ENCODE peak calls at places on chromosome 19, in nine cellular contexts. D is right cardiac atrium; Z is endothelial cell; T is NCI-H1105; A is HS-5; K is stimulated activated CD4-positive, alpha-beta T cell treated with anti-CD3 and anti-CD28 coated beads, Interleukin-2, amount 100 ng/mL, for 48 hours; F is cerebellar nuclear complex; L is AG04449; R is amniotic epithelial cell. N is an unnamed sample.

GRCh38 chr19:16106121-16106520 is 5.6 kb upstream of the RAB8A start:
- DNase-seq in D (peak), Z (no peak), T (no peak), A (no peak), K (no peak), F (no peak), L (no peak), R (peak), N (no peak)

GRCh38 chr19:47280183-47280797 is 5.6 kb downstream of the INAFM1 start:
- DNase-seq in D (peak), Z (peak), T (no peak), A (no peak), K (peak), F (no peak), L (no peak), R (no peak), N (no peak)

GRCh38 chr19:45187421-45188100 is 9.0 kb downstream of the BLOC1S3 start:
- DNase-seq in D (no peak), Z (no peak), T (peak), A (no peak), K (no peak), F (peak), L (no peak), R (no peak), N (no peak)

GRCh38 chr19:8611890-8612806 is 1.6 kb upstream of the ADAMTS10 start:
- DNase-seq in D (peak), Z (no peak), T (no peak), A (no peak), K (no peak), F (no peak), L (no peak), R (peak), N (no peak)

GRCh38 chr19:41299755-41300089 is 10.2 kb upstream of the CCDC97 start:
- DNase-seq in D (peak), Z (no peak), T (no peak), A (no peak), K (no peak), F (no peak), L (no peak), R (peak), N (no peak)

GRCh38 chr19:1942934-1943555 is 2.1 kb downstream of the CSNK1G2 start:
- DNase-seq in D (no peak), Z (no peak), T (no peak), A (no peak), K (no peak), F (no peak), L (no peak), R (no peak), N (no peak)

GRCh38 chr19:44891016-44891882 is at the start of gene TOMM40:
- DNase-seq in D (peak), Z (peak), T (peak), A (no peak), K (peak), F (no peak), L (no peak), R (peak), N (peak)

GRCh38 chr19:7943444-7944176 is at the start of gene TIMM44:
- DNase-seq in D (peak), Z (peak), T (peak), A (peak), K (peak), F (peak), L (peak), R (peak), N (no peak)

GRCh38 chr19:46383171-46383815 is 30.1 kb downstream of the CCDC8 start:
- DNase-seq in D (no peak), Z (no peak), T (no peak), A (no peak), K (no peak), F (no peak), L (no peak), R (no peak), N (no peak)

GRCh38 chr19:49940482-49940791 is 11.1 kb upstream of the NUP62 start:
- DNase-seq in D (no peak), Z (no peak), T (no peak), A (no peak), K (no peak), F (no peak), L (no peak), R (no peak), N (no peak)

GRCh38 chr19:18225355-18225701 is 910 bp downstream of the PDE4C start:
- DNase-seq in D (no peak), Z (no peak), T (no peak), A (no peak), K (no peak), F (no peak), L (no peak), R (no peak), N (no peak)

GRCh38 chr19:1046836-1047695 is 7.2 kb downstream of the ABCA7 start:
- DNase-seq in D (peak), Z (no peak), T (no peak), A (no peak), K (no peak), F (no peak), L (no peak), R (no peak), N (no peak)

GRCh38 chr19:1904385-1905070 is 671 bp upstream of the ADAT3 start:
- DNase-seq in D (no peak), Z (no peak), T (no peak), A (no peak), K (no peak), F (no peak), L (no peak), R (peak), N (no peak)

GRCh38 chr19:33921165-33921564 is 124.5 kb downstream of the KCTD15 start:
- DNase-seq in D (no peak), Z (no peak), T (no peak), A (no peak), K (no peak), F (no peak), L (no peak), R (no peak), N (no peak)

GRCh38 chr19:45154064-45154827 is 6.5 kb downstream of the NKPD1 start:
- DNase-seq in D (peak), Z (no peak), T (no peak), A (peak), K (peak), F (no peak), L (peak), R (peak), N (no peak)

GRCh38 chr19:21585491-21585890 is 80.1 kb downstream of the ZNF429 start:
- DNase-seq in D (no peak), Z (no peak), T (no peak), A (no peak), K (no peak), F (no peak), L (no peak), R (no peak), N (no peak)

GRCh38 chr19:13764821-13765394 is 586 bp downstream of the MRI1 start:
- DNase-seq in D (peak), Z (peak), T (no peak), A (no peak), K (peak), F (no peak), L (no peak), R (peak), N (no peak)

GRCh38 chr19:57719424-57719823 is 8.0 kb downstream of the ZNF671 start:
- DNase-seq in D (no peak), Z (no peak), T (no peak), A (no peak), K (no peak), F (peak), L (no peak), R (no peak), N (no peak)

GRCh38 chr19:18846862-18847515 is 15.2 kb downstream of the UPF1 start:
- DNase-seq in D (peak), Z (peak), T (peak), A (peak), K (peak), F (peak), L (no peak), R (peak), N (no peak)

GRCh38 chr19:42130254-42130573 is 2.0 kb downstream of the POU2F2 start:
- DNase-seq in D (no peak), Z (no peak), T (no peak), A (no peak), K (no peak), F (no peak), L (no peak), R (no peak), N (no peak)

GRCh38 chr19:44517146-44517545 is 12.3 kb downstream of the CEACAM20 start:
- DNase-seq in D (no peak), Z (no peak), T (no peak), A (no peak), K (no peak), F (no peak), L (no peak), R (peak), N (no peak)

GRCh38 chr19:5563941-5564612 is 3.7 kb downstream of the TINCR start:
- DNase-seq in D (no peak), Z (no peak), T (no peak), A (no peak), K (no peak), F (no peak), L (no peak), R (peak), N (no peak)

GRCh38 chr19:39818626-39819097 is 15.3 kb downstream of the DYRK1B start:
- DNase-seq in D (no peak), Z (no peak), T (no peak), A (no peak), K (no peak), F (no peak), L (no peak), R (no peak), N (no peak)

GRCh38 chr19:55077106-55077505 is 1.4 kb downstream of the EPS8L1 start:
- DNase-seq in D (peak), Z (no peak), T (no peak), A (no peak), K (no peak), F (no peak), L (no peak), R (peak), N (no peak)

GRCh38 chr19:52270266-52270885 is 989 bp downstream of the ZNF766 start:
- DNase-seq in D (no peak), Z (peak), T (peak), A (no peak), K (no peak), F (no peak), L (no peak), R (peak), N (no peak)

GRCh38 chr19:15191982-15192381 is 8.8 kb downstream of the NOTCH3 start:
- DNase-seq in D (no peak), Z (no peak), T (no peak), A (no peak), K (no peak), F (no peak), L (no peak), R (no peak), N (no peak)

GRCh38 chr19:623974-624373 is 9.4 kb downstream of the POLRMT start:
- DNase-seq in D (no peak), Z (no peak), T (no peak), A (no peak), K (no peak), F (no peak), L (peak), R (peak), N (no peak)

GRCh38 chr19:10544753-10545251 is 1.1 kb downstream of the ATG4D start:
- DNase-seq in D (peak), Z (no peak), T (no peak), A (no peak), K (no peak), F (no peak), L (no peak), R (no peak), N (no peak)

GRCh38 chr19:41895745-41896580 is 13.0 kb downstream of the ARHGEF1 start:
- DNase-seq in D (peak), Z (no peak), T (no peak), A (no peak), K (no peak), F (no peak), L (no peak), R (no peak), N (no peak)

GRCh38 chr19:11410682-11411081 is 8.4 kb downstream of the RGL3 start:
- DNase-seq in D (no peak), Z (no peak), T (no peak), A (peak), K (no peak), F (no peak), L (no peak), R (peak), N (no peak)